ENCODE peak calls at places on chromosome 4, in ten cellular contexts. O is RPMI8226; S is iris pigment epithelial cell; U is HuH-7; A is HS-27A; E is SK-N-SH; R is HT-29; K is MG63; T is D341Med; F is CD8-positive, alpha-beta T cell. J is an unnamed sample.

GRCh38 chr4:89752932-89753598 is 83.9 kb downstream of the SNCA start:
- DNase-seq in A (peak), K (peak), E (peak), R (no peak), S (peak), O (no peak), U (no peak), T (no peak), F (no peak), J (no peak)

GRCh38 chr4:1300466-1301455 is 11.1 kb downstream of the MAEA start:
- DNase-seq in K (no peak), T (peak), F (no peak), O (no peak), U (no peak), S (peak), R (peak), E (peak), A (no peak), J (peak)

GRCh38 chr4:82578935-82579334 is 17.1 kb upstream of the TMEM150C start:
- DNase-seq in R (peak), K (peak), O (no peak), F (no peak), S (peak), U (peak), A (no peak), E (no peak), T (no peak), J (no peak)

GRCh38 chr4:118400362-118400761 is 47.6 kb upstream of the PRSS12 start:
- DNase-seq in F (no peak), K (no peak), S (peak), T (peak), R (no peak), U (no peak), O (no peak), A (no peak), E (no peak), J (no peak)

GRCh38 chr4:127783026-127783769 is 1.1 kb downstream of the HSPA4L start:
- DNase-seq in R (peak), A (no peak), E (peak), O (no peak), S (peak), K (peak), U (peak), T (peak), F (no peak), J (no peak)

GRCh38 chr4:98000940-98001339 is 142.3 kb downstream of the STPG2 start:
- DNase-seq in R (no peak), O (no peak), T (no peak), A (no peak), F (no peak), U (no peak), S (no peak), E (no peak), K (no peak), J (no peak)

GRCh38 chr4:126784966-126785580 is 847.7 kb upstream of the INTU start:
- DNase-seq in T (no peak), E (no peak), A (no peak), U (no peak), R (no peak), S (no peak), O (no peak), F (no peak), K (no peak), J (no peak)

GRCh38 chr4:90174622-90175023 is 47.4 kb downstream of the CCSER1 start:
- DNase-seq in S (no peak), O (no peak), A (no peak), K (no peak), F (no peak), R (peak), E (no peak), T (no peak), U (no peak), J (no peak)

GRCh38 chr4:80587861-80588385 is 252.4 kb downstream of the CFAP299 start:
- DNase-seq in E (no peak), T (no peak), S (no peak), R (no peak), A (no peak), F (no peak), O (no peak), K (no peak), U (no peak), J (no peak)